ENCODE peak calls at places on chromosome 11, in ten cellular contexts. One of them, this sample, is unnamed.

GRCh38 chr11:96664108-96664507 is 274.3 kb downstream of the JRKL start:
- DNase-seq in WTC11: no peak
- DNase-seq in tibial nerve: no peak
- DNase-seq in D721Med: no peak
- DNase-seq in mucosa of gallbladder: no peak
- DNase-seq in activated T-cell treated with anti-CD3 and anti-CD28 coated beads for 1 hour: no peak
- DNase-seq in endothelial cell: no peak
- DNase-seq in SJSA1: no peak
- DNase-seq in NCI-H2081: no peak
- DNase-seq in EL: no peak
- DNase-seq in this sample: no peak

GRCh38 chr11:1335811-1336761 is 26.7 kb upstream of the TOLLIP start:
- DNase-seq in WTC11: peak
- DNase-seq in tibial nerve: peak
- DNase-seq in D721Med: no peak
- DNase-seq in mucosa of gallbladder: peak
- DNase-seq in activated T-cell treated with anti-CD3 and anti-CD28 coated beads for 1 hour: peak
- DNase-seq in endothelial cell: peak
- DNase-seq in SJSA1: no peak
- DNase-seq in NCI-H2081: peak
- DNase-seq in EL: peak
- DNase-seq in this sample: peak

GRCh38 chr11:64916040-64916847 is 765 bp downstream of the ATG2A start:
- DNase-seq in WTC11: no peak
- DNase-seq in tibial nerve: no peak
- DNase-seq in D721Med: no peak
- DNase-seq in mucosa of gallbladder: peak
- DNase-seq in activated T-cell treated with anti-CD3 and anti-CD28 coated beads for 1 hour: no peak
- DNase-seq in endothelial cell: peak
- DNase-seq in SJSA1: peak
- DNase-seq in NCI-H2081: peak
- DNase-seq in EL: peak
- DNase-seq in this sample: peak

GRCh38 chr11:60303661-60304060 is 23.2 kb downstream of the MS4A4A start:
- DNase-seq in WTC11: no peak
- DNase-seq in tibial nerve: no peak
- DNase-seq in D721Med: no peak
- DNase-seq in mucosa of gallbladder: no peak
- DNase-seq in activated T-cell treated with anti-CD3 and anti-CD28 coated beads for 1 hour: no peak
- DNase-seq in endothelial cell: no peak
- DNase-seq in SJSA1: peak
- DNase-seq in NCI-H2081: no peak
- DNase-seq in EL: peak
- DNase-seq in this sample: no peak

GRCh38 chr11:109547356-109548027 is 125.5 kb downstream of the C11orf87 start:
- DNase-seq in WTC11: no peak
- DNase-seq in tibial nerve: no peak
- DNase-seq in D721Med: no peak
- DNase-seq in mucosa of gallbladder: no peak
- DNase-seq in activated T-cell treated with anti-CD3 and anti-CD28 coated beads for 1 hour: no peak
- DNase-seq in endothelial cell: no peak
- DNase-seq in SJSA1: peak
- DNase-seq in NCI-H2081: no peak
- DNase-seq in EL: peak
- DNase-seq in this sample: no peak

GRCh38 chr11:117961896-117962295 is 24.3 kb upstream of the IL10RA start:
- DNase-seq in WTC11: peak
- DNase-seq in tibial nerve: no peak
- DNase-seq in D721Med: no peak
- DNase-seq in mucosa of gallbladder: peak
- DNase-seq in activated T-cell treated with anti-CD3 and anti-CD28 coated beads for 1 hour: no peak
- DNase-seq in endothelial cell: no peak
- DNase-seq in SJSA1: no peak
- DNase-seq in NCI-H2081: no peak
- DNase-seq in EL: no peak
- DNase-seq in this sample: no peak

GRCh38 chr11:73612601-73613137 is 14.8 kb upstream of the FAM168A start:
- DNase-seq in WTC11: no peak
- DNase-seq in tibial nerve: no peak
- DNase-seq in D721Med: no peak
- DNase-seq in mucosa of gallbladder: no peak
- DNase-seq in activated T-cell treated with anti-CD3 and anti-CD28 coated beads for 1 hour: no peak
- DNase-seq in endothelial cell: no peak
- DNase-seq in SJSA1: no peak
- DNase-seq in NCI-H2081: no peak
- DNase-seq in EL: no peak
- DNase-seq in this sample: no peak

GRCh38 chr11:1382429-1382828 is 7.3 kb upstream of the BRSK2 start:
- DNase-seq in WTC11: no peak
- DNase-seq in tibial nerve: no peak
- DNase-seq in D721Med: no peak
- DNase-seq in mucosa of gallbladder: no peak
- DNase-seq in activated T-cell treated with anti-CD3 and anti-CD28 coated beads for 1 hour: no peak
- DNase-seq in endothelial cell: no peak
- DNase-seq in SJSA1: no peak
- DNase-seq in NCI-H2081: no peak
- DNase-seq in EL: no peak
- DNase-seq in this sample: no peak

GRCh38 chr11:116715383-116715782 is 57.4 kb downstream of the BUD13 start:
- DNase-seq in WTC11: peak
- DNase-seq in tibial nerve: no peak
- DNase-seq in D721Med: no peak
- DNase-seq in mucosa of gallbladder: no peak
- DNase-seq in activated T-cell treated with anti-CD3 and anti-CD28 coated beads for 1 hour: no peak
- DNase-seq in endothelial cell: no peak
- DNase-seq in SJSA1: no peak
- DNase-seq in NCI-H2081: no peak
- DNase-seq in EL: no peak
- DNase-seq in this sample: no peak

GRCh38 chr11:121459413-121460041 is 6.8 kb upstream of the SORL1-AS1 start:
- DNase-seq in WTC11: no peak
- DNase-seq in tibial nerve: no peak
- DNase-seq in D721Med: no peak
- DNase-seq in mucosa of gallbladder: no peak
- DNase-seq in activated T-cell treated with anti-CD3 and anti-CD28 coated beads for 1 hour: no peak
- DNase-seq in endothelial cell: no peak
- DNase-seq in SJSA1: no peak
- DNase-seq in NCI-H2081: no peak
- DNase-seq in EL: no peak
- DNase-seq in this sample: no peak

GRCh38 chr11:102836290-102836875 is 7.0 kb downstream of the MMP3 start:
- DNase-seq in WTC11: no peak
- DNase-seq in tibial nerve: no peak
- DNase-seq in D721Med: no peak
- DNase-seq in mucosa of gallbladder: peak
- DNase-seq in activated T-cell treated with anti-CD3 and anti-CD28 coated beads for 1 hour: no peak
- DNase-seq in endothelial cell: no peak
- DNase-seq in SJSA1: no peak
- DNase-seq in NCI-H2081: no peak
- DNase-seq in EL: peak
- DNase-seq in this sample: no peak

GRCh38 chr11:129278586-129279319 is 86.6 kb upstream of the ARHGAP32 start:
- DNase-seq in WTC11: peak
- DNase-seq in tibial nerve: no peak
- DNase-seq in D721Med: no peak
- DNase-seq in mucosa of gallbladder: no peak
- DNase-seq in activated T-cell treated with anti-CD3 and anti-CD28 coated beads for 1 hour: peak
- DNase-seq in endothelial cell: peak
- DNase-seq in SJSA1: no peak
- DNase-seq in NCI-H2081: no peak
- DNase-seq in EL: peak
- DNase-seq in this sample: no peak

GRCh38 chr11:575324-575995 is 810 bp upstream of the PHRF1 start:
- DNase-seq in WTC11: peak
- DNase-seq in tibial nerve: no peak
- DNase-seq in D721Med: peak
- DNase-seq in mucosa of gallbladder: no peak
- DNase-seq in activated T-cell treated with anti-CD3 and anti-CD28 coated beads for 1 hour: no peak
- DNase-seq in endothelial cell: no peak
- DNase-seq in SJSA1: peak
- DNase-seq in NCI-H2081: peak
- DNase-seq in EL: no peak
- DNase-seq in this sample: no peak

GRCh38 chr11:111469200-111469599 is 43.0 kb downstream of the BTG4 start:
- DNase-seq in WTC11: no peak
- DNase-seq in tibial nerve: no peak
- DNase-seq in D721Med: no peak
- DNase-seq in mucosa of gallbladder: no peak
- DNase-seq in activated T-cell treated with anti-CD3 and anti-CD28 coated beads for 1 hour: no peak
- DNase-seq in endothelial cell: no peak
- DNase-seq in SJSA1: no peak
- DNase-seq in NCI-H2081: no peak
- DNase-seq in EL: peak
- DNase-seq in this sample: no peak

GRCh38 chr11:85180528-85180927 is 446.6 kb downstream of the DLG2 start:
- DNase-seq in WTC11: no peak
- DNase-seq in tibial nerve: no peak
- DNase-seq in D721Med: no peak
- DNase-seq in mucosa of gallbladder: no peak
- DNase-seq in activated T-cell treated with anti-CD3 and anti-CD28 coated beads for 1 hour: no peak
- DNase-seq in endothelial cell: no peak
- DNase-seq in SJSA1: no peak
- DNase-seq in NCI-H2081: no peak
- DNase-seq in EL: no peak
- DNase-seq in this sample: no peak

GRCh38 chr11:61642162-61642561 is 38.0 kb upstream of the DAGLA start:
- DNase-seq in WTC11: no peak
- DNase-seq in tibial nerve: no peak
- DNase-seq in D721Med: no peak
- DNase-seq in mucosa of gallbladder: no peak
- DNase-seq in activated T-cell treated with anti-CD3 and anti-CD28 coated beads for 1 hour: no peak
- DNase-seq in endothelial cell: no peak
- DNase-seq in SJSA1: no peak
- DNase-seq in NCI-H2081: no peak
- DNase-seq in EL: no peak
- DNase-seq in this sample: no peak

GRCh38 chr11:61764606-61765260 is 12.3 kb downstream of the MYRF start:
- DNase-seq in WTC11: no peak
- DNase-seq in tibial nerve: no peak
- DNase-seq in D721Med: no peak
- DNase-seq in mucosa of gallbladder: peak
- DNase-seq in activated T-cell treated with anti-CD3 and anti-CD28 coated beads for 1 hour: no peak
- DNase-seq in endothelial cell: no peak
- DNase-seq in SJSA1: no peak
- DNase-seq in NCI-H2081: no peak
- DNase-seq in EL: no peak
- DNase-seq in this sample: no peak

GRCh38 chr11:102306817-102307814 is 10.2 kb upstream of the BIRC3 start:
- DNase-seq in WTC11: no peak
- DNase-seq in tibial nerve: no peak
- DNase-seq in D721Med: no peak
- DNase-seq in mucosa of gallbladder: no peak
- DNase-seq in activated T-cell treated with anti-CD3 and anti-CD28 coated beads for 1 hour: no peak
- DNase-seq in endothelial cell: no peak
- DNase-seq in SJSA1: no peak
- DNase-seq in NCI-H2081: no peak
- DNase-seq in EL: no peak
- DNase-seq in this sample: no peak

GRCh38 chr11:103637250-103637649 is 399.2 kb upstream of the DDI1 start:
- DNase-seq in WTC11: no peak
- DNase-seq in tibial nerve: no peak
- DNase-seq in D721Med: no peak
- DNase-seq in mucosa of gallbladder: no peak
- DNase-seq in activated T-cell treated with anti-CD3 and anti-CD28 coated beads for 1 hour: no peak
- DNase-seq in endothelial cell: no peak
- DNase-seq in SJSA1: no peak
- DNase-seq in NCI-H2081: no peak
- DNase-seq in EL: peak
- DNase-seq in this sample: no peak

GRCh38 chr11:116104480-116105174 is 600.4 kb upstream of the CADM1 start:
- DNase-seq in WTC11: no peak
- DNase-seq in tibial nerve: no peak
- DNase-seq in D721Med: no peak
- DNase-seq in mucosa of gallbladder: no peak
- DNase-seq in activated T-cell treated with anti-CD3 and anti-CD28 coated beads for 1 hour: no peak
- DNase-seq in endothelial cell: no peak
- DNase-seq in SJSA1: no peak
- DNase-seq in NCI-H2081: no peak
- DNase-seq in EL: no peak
- DNase-seq in this sample: no peak

GRCh38 chr11:4643084-4643483 is 698 bp upstream of the OR51E1 start:
- DNase-seq in WTC11: no peak
- DNase-seq in tibial nerve: no peak
- DNase-seq in D721Med: no peak
- DNase-seq in mucosa of gallbladder: no peak
- DNase-seq in activated T-cell treated with anti-CD3 and anti-CD28 coated beads for 1 hour: no peak
- DNase-seq in endothelial cell: no peak
- DNase-seq in SJSA1: no peak
- DNase-seq in NCI-H2081: no peak
- DNase-seq in EL: peak
- DNase-seq in this sample: peak

GRCh38 chr11:46597609-46598219 is 3.9 kb upstream of the AMBRA1 start:
- DNase-seq in WTC11: no peak
- DNase-seq in tibial nerve: no peak
- DNase-seq in D721Med: no peak
- DNase-seq in mucosa of gallbladder: no peak
- DNase-seq in activated T-cell treated with anti-CD3 and anti-CD28 coated beads for 1 hour: no peak
- DNase-seq in endothelial cell: no peak
- DNase-seq in SJSA1: no peak
- DNase-seq in NCI-H2081: no peak
- DNase-seq in EL: peak
- DNase-seq in this sample: no peak

GRCh38 chr11:62008177-62008576 is 40.7 kb upstream of the FTH1 start:
- DNase-seq in WTC11: no peak
- DNase-seq in tibial nerve: no peak
- DNase-seq in D721Med: no peak
- DNase-seq in mucosa of gallbladder: no peak
- DNase-seq in activated T-cell treated with anti-CD3 and anti-CD28 coated beads for 1 hour: no peak
- DNase-seq in endothelial cell: no peak
- DNase-seq in SJSA1: no peak
- DNase-seq in NCI-H2081: no peak
- DNase-seq in EL: no peak
- DNase-seq in this sample: no peak

GRCh38 chr11:43567396-43567975 is 113.1 kb upstream of the HSD17B12 start:
- DNase-seq in WTC11: no peak
- DNase-seq in tibial nerve: no peak
- DNase-seq in D721Med: no peak
- DNase-seq in mucosa of gallbladder: no peak
- DNase-seq in activated T-cell treated with anti-CD3 and anti-CD28 coated beads for 1 hour: no peak
- DNase-seq in endothelial cell: no peak
- DNase-seq in SJSA1: peak
- DNase-seq in NCI-H2081: peak
- DNase-seq in EL: peak
- DNase-seq in this sample: no peak

GRCh38 chr11:59647245-59647965 is 21.4 kb downstream of the PATL1 start:
- DNase-seq in WTC11: no peak
- DNase-seq in tibial nerve: no peak
- DNase-seq in D721Med: no peak
- DNase-seq in mucosa of gallbladder: no peak
- DNase-seq in activated T-cell treated with anti-CD3 and anti-CD28 coated beads for 1 hour: no peak
- DNase-seq in endothelial cell: no peak
- DNase-seq in SJSA1: no peak
- DNase-seq in NCI-H2081: no peak
- DNase-seq in EL: no peak
- DNase-seq in this sample: no peak

GRCh38 chr11:44758996-44759395 is 32.2 kb downstream of the TSPAN18 start:
- DNase-seq in WTC11: no peak
- DNase-seq in tibial nerve: no peak
- DNase-seq in D721Med: no peak
- DNase-seq in mucosa of gallbladder: no peak
- DNase-seq in activated T-cell treated with anti-CD3 and anti-CD28 coated beads for 1 hour: no peak
- DNase-seq in endothelial cell: no peak
- DNase-seq in SJSA1: no peak
- DNase-seq in NCI-H2081: no peak
- DNase-seq in EL: no peak
- DNase-seq in this sample: no peak

This sample was measured in heart left ventricle.